ENCODE peak calls at places on chromosome 12, in four cellular contexts. F, T, I and X are unnamed samples.

GRCh38 chr12:130064999-130065398 is 97.3 kb upstream of the FZD10 start:
- DNase-seq in F (no peak), T (no peak), I (no peak), X (no peak)

GRCh38 chr12:109890620-109891019 is 9.5 kb upstream of the TCHP start:
- DNase-seq in F (no peak), T (no peak), I (no peak), X (no peak)

GRCh38 chr12:48917857-48918537 is 7.3 kb downstream of the FKBP11 start:
- DNase-seq in F (no peak), T (no peak), I (peak; percentile 11), X (no peak)

GRCh38 chr12:19066471-19067001 is 63.0 kb upstream of the PLEKHA5 start:
- DNase-seq in F (no peak), T (no peak), I (no peak), X (no peak)

GRCh38 chr12:67096533-67097318 is 172.4 kb upstream of the CAND1 start:
- DNase-seq in F (no peak), T (no peak), I (no peak), X (no peak)

GRCh38 chr12:76399040-76399439 is 50.8 kb upstream of the BBS10 start:
- DNase-seq in F (no peak), T (no peak), I (no peak), X (no peak)

GRCh38 chr12:49540229-49541139 is 1.7 kb downstream of the KCNH3 start:
- DNase-seq in F (no peak), T (no peak), I (no peak), X (no peak)

GRCh38 chr12:49621651-49622500 is 1.5 kb upstream of the PRPF40B start:
- DNase-seq in F (no peak), T (no peak), I (no peak), X (no peak)

GRCh38 chr12:42296503-42297109 is 29.3 kb downstream of the ZCRB1 start:
- DNase-seq in F (no peak), T (no peak), I (no peak), X (no peak)

GRCh38 chr12:124694846-124695497 is 127.6 kb upstream of the NCOR2 start:
- DNase-seq in F (no peak), T (peak; percentile 90), I (no peak), X (no peak)

GRCh38 chr12:15629761-15630160 is 159.4 kb downstream of the EPS8 start:
- DNase-seq in F (no peak), T (peak; percentile 42), I (no peak), X (no peak)

GRCh38 chr12:29024117-29024516 is 125.0 kb upstream of the FAR2 start:
- DNase-seq in F (no peak), T (no peak), I (no peak), X (no peak)

GRCh38 chr12:459430-460258 is at the start of gene B4GALNT3:
- DNase-seq in F (no peak), T (no peak), I (peak; percentile 35), X (peak; percentile 57)

GRCh38 chr12:28975564-28976340 is 173.3 kb upstream of the FAR2 start:
- DNase-seq in F (no peak), T (no peak), I (no peak), X (no peak)

GRCh38 chr12:14886271-14886670 is 617 bp upstream of the MGP start:
- DNase-seq in F (no peak), T (no peak), I (no peak), X (no peak)

GRCh38 chr12:91608562-91608961 is 425.9 kb upstream of the DCN start:
- DNase-seq in F (no peak), T (no peak), I (no peak), X (no peak)

GRCh38 chr12:87687362-87687761 is 341.8 kb downstream of the C12orf50 start:
- DNase-seq in F (no peak), T (peak; percentile 18), I (no peak), X (no peak)

GRCh38 chr12:31226639-31227038 is 99.3 kb downstream of the SINHCAF start:
- DNase-seq in F (no peak), T (no peak), I (no peak), X (no peak)

GRCh38 chr12:99647453-99647852 is at the start of gene GARIN6:
- DNase-seq in F (no peak), T (no peak), I (no peak), X (no peak)

GRCh38 chr12:47517122-47517521 is 188.7 kb downstream of the RPAP3 start:
- DNase-seq in F (no peak), T (no peak), I (no peak), X (no peak)
- H3K9me3 ChIP-seq in F (no peaks in the 10 kb centered on the region), T (no peaks in the 10 kb centered on the region), I (no peaks in the 10 kb centered on the region), X (peaks cover 6% of the 10 kb centered on the region)

GRCh38 chr12:133220521-133220920 is 15.2 kb downstream of the ANHX start:
- DNase-seq in F (no peak), T (no peak), I (no peak), X (no peak)
- H3K9me3 ChIP-seq in F (no peaks in the 10 kb centered on the region), T (no peaks in the 10 kb centered on the region), I (no peaks in the 10 kb centered on the region), X (peaks cover 9% of the 10 kb centered on the region)

GRCh38 chr12:34386621-34387255 is 364.4 kb downstream of the ALG10 start:
- DNase-seq in F (no peak), T (no peak), I (no peak), X (no peak)
- H3K9me3 ChIP-seq in F (no peaks in the 10 kb centered on the region), T (peaks cover 1% of the 10 kb centered on the region), I (no peaks in the 10 kb centered on the region), X (peaks cover 14% of the 10 kb centered on the region)

GRCh38 chr12:126189856-126190255 is 1124.6 kb downstream of the AACS start:
- DNase-seq in F (no peak), T (no peak), I (no peak), X (no peak)

GRCh38 chr12:126182619-126183236 is 1117.5 kb downstream of the AACS start:
- DNase-seq in F (peak; percentile 23), T (no peak), I (no peak), X (no peak)

GRCh38 chr12:126185025-126185424 is 1119.8 kb downstream of the AACS start:
- DNase-seq in F (no peak), T (no peak), I (no peak), X (no peak)
- H3K9me3 ChIP-seq in F (no peaks in the 10 kb centered on the region), T (peaks cover 2% of the 10 kb centered on the region), I (no peaks in the 10 kb centered on the region), X (no peaks in the 10 kb centered on the region)